ENCODE peak calls at places on chromosomes 6 and 20, in five cellular contexts. A is fibroblast of pulmonary artery; U is AG10803; L is CD4-positive, CD25-positive, alpha-beta regulatory T cell; Q is A673. S is an unnamed sample.

GRCh38 chr20:24507182-24507853 is 37.9 kb downstream of the SYNDIG1 start:
- DNase-seq in Q (no peak), L (no peak), A (no peak), U (no peak), S (no peak)

GRCh38 chr6:55704421-55704820 is 125.4 kb upstream of the HMGCLL1 start:
- DNase-seq in U (peak), Q (peak), A (peak), L (no peak), S (peak)

GRCh38 chr6:31083742-31084354 is 28.5 kb downstream of the C6orf15 start:
- DNase-seq in U (peak), A (peak), L (peak), Q (peak), S (no peak)

GRCh38 chr6:24718449-24719124 is 367 bp downstream of the C6orf62 start:
- DNase-seq in A (no peak), Q (no peak), U (no peak), L (peak), S (no peak)

GRCh38 chr20:61951695-61952533 is 113.8 kb downstream of the TAF4 start:
- DNase-seq in A (no peak), L (no peak), Q (peak), U (peak), S (no peak)

GRCh38 chr20:54488442-54488841 is 13.0 kb downstream of the DOK5 start:
- DNase-seq in Q (no peak), A (no peak), L (no peak), U (no peak), S (no peak)

GRCh38 chr6:147740326-147740725 is 231.8 kb downstream of the SAMD5 start:
- DNase-seq in L (no peak), A (no peak), U (no peak), Q (no peak), S (no peak)

GRCh38 chr20:20664795-20665194 is 47.6 kb downstream of the RALGAPA2 start:
- DNase-seq in L (peak), U (no peak), A (peak), Q (peak), S (no peak)

GRCh38 chr20:32201296-32201976 is 6.1 kb downstream of the PLAGL2 start:
- DNase-seq in Q (no peak), L (no peak), A (no peak), U (peak), S (no peak)

GRCh38 chr6:132788658-132789397 is 9.6 kb downstream of the SLC18B1 start:
- DNase-seq in U (no peak), A (no peak), L (no peak), Q (no peak), S (no peak)

GRCh38 chr6:23533954-23534725 is 591.9 kb upstream of the NRSN1 start:
- DNase-seq in L (no peak), U (no peak), Q (peak), A (no peak), S (no peak)

GRCh38 chr6:119197271-119197670 is 118.8 kb upstream of the FAM184A start:
- DNase-seq in U (no peak), A (no peak), L (no peak), Q (no peak), S (no peak)

GRCh38 chr6:123215211-123215610 is 219.2 kb downstream of the CLVS2 start:
- DNase-seq in L (no peak), U (no peak), Q (peak), A (no peak), S (no peak)

GRCh38 chr6:87628881-87629280 is 38.9 kb downstream of the ORC3 start:
- DNase-seq in A (peak), Q (no peak), U (peak), L (no peak), S (peak)

GRCh38 chr6:131954775-131955107 is 3.6 kb upstream of the CCN2 start:
- DNase-seq in Q (peak), L (no peak), A (peak), U (peak), S (no peak)

GRCh38 chr20:51156041-51156795 is 133.3 kb upstream of the KCNG1 start:
- DNase-seq in L (no peak), A (peak), U (peak), Q (no peak), S (peak)

GRCh38 chr6:140774080-140774505 is 1358.6 kb upstream of the GJE1 start:
- DNase-seq in L (no peak), Q (peak), A (peak), U (peak), S (peak)

GRCh38 chr20:1894471-1894950 is 696 bp upstream of the SIRPA start:
- DNase-seq in A (no peak), Q (peak), L (no peak), U (peak), S (no peak)

GRCh38 chr6:157990321-157991066 is 8.8 kb downstream of the SYNJ2 start:
- DNase-seq in L (peak), A (no peak), Q (peak), U (no peak), S (no peak)

GRCh38 chr6:22071655-22072054 is 225.2 kb downstream of the PRL start:
- DNase-seq in Q (peak), U (peak), A (peak), L (no peak), S (no peak)

GRCh38 chr6:148973809-148974208 is 227.0 kb downstream of the UST start:
- DNase-seq in Q (peak), A (peak), L (no peak), U (peak), S (no peak)

GRCh38 chr6:114049367-114049966 is 78.5 kb upstream of the HDAC2 start:
- DNase-seq in U (peak), Q (no peak), L (no peak), A (no peak), S (no peak)

GRCh38 chr6:92779758-92780157 is 639.6 kb downstream of the EPHA7 start:
- DNase-seq in L (no peak), U (peak), Q (peak), A (peak), S (no peak)

GRCh38 chr6:26329763-26330511 is 35.1 kb upstream of the BTN3A2 start:
- DNase-seq in Q (peak), U (peak), L (peak), A (peak), S (no peak)

DNA sequence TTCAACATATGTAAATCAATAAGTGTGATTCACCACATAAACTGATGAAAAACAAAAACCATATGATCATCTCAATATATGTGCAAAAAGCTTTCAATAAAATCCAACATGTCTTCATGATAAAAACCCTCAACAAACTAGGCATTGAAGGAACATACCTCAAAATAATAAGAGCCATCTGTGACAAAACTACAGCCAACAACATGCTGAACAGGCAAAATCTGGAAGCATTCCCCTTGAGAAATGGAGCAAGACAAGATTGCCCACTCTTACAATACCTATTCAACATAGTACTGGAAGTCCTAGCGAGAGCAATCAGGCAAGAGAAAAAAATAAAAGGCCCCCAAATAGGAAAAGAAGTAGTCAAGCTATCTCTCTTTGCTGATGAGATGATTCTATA is 76.5 kb downstream of the OTOR start:
- DNase-seq in A (no peak), Q (no peak), L (no peak), U (no peak), S (no peak)
- H3K4me3 ChIP-seq in A (no peak), Q (no peak), L (no peak), U (no peak), S (no peak)

DNA sequence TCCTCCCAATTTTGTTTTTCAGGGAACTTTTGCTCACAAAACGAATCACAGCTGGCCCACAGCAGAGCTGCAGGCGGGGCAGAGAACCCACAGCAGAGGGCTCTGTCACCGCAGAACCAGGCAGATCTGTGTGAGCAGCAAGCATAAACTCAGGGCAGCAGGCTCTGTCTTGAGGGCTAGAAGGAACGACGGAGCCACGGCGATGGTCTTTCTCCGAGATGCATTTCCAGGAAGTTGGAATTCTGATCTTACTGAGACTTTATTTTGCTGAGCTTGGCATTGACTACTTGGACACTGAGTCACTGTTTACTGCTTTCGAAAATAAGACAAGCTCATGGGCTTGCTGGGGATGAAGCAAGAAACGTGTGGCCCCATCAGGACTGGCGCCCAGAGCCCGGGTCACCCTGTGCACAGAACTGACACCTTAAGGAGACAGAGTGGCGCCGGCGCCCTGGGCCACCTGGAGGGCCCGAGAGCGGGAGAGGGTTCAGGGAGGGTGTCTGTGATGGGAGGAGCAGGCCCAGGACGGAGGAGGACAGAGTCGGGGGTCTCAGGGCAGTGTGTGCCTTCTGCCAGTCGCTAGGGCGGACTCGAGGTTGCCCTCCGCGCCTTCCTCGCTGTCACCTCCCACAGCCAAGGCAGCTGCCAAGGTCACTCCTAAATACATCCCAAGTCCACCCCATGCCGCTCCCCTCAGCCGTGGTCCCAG is 106.2 kb upstream of the NXT1 start:
- DNase-seq in Q (no peak), L (no peak), A (no peak), U (peak), S (no peak)
- H3K4me3 ChIP-seq in Q (no peak), L (no peak), A (no peak), U (peak), S (no peak)

GRCh38 chr6:105177521-105177920 is 2.3 kb downstream of the POPDC3 start:
- DNase-seq in L (no peak), Q (no peak), A (no peak), U (no peak), S (no peak)
- H3K4me3 ChIP-seq in L (no peak), Q (no peak), A (no peak), U (no peak), S (no peak)

GRCh38 chr6:73719041-73719440 is 23.0 kb downstream of the CD109 start:
- DNase-seq in L (no peak), U (no peak), Q (no peak), A (no peak), S (no peak)

GRCh38 chr6:73724389-73724788 is 28.4 kb downstream of the CD109 start:
- DNase-seq in U (no peak), L (no peak), Q (no peak), A (no peak), S (no peak)

GRCh38 chr6:73727114-73727513 is 31.1 kb downstream of the CD109 start:
- DNase-seq in U (no peak), Q (no peak), L (no peak), A (no peak), S (no peak)

GRCh38 chr6:73722318-73723060 is 26.5 kb downstream of the CD109 start:
- DNase-seq in A (peak), L (peak), Q (no peak), U (peak), S (peak)
- H3K4me3 ChIP-seq in A (no peak), L (no peak), Q (no peak), U (no peak), S (no peak)

DNA sequence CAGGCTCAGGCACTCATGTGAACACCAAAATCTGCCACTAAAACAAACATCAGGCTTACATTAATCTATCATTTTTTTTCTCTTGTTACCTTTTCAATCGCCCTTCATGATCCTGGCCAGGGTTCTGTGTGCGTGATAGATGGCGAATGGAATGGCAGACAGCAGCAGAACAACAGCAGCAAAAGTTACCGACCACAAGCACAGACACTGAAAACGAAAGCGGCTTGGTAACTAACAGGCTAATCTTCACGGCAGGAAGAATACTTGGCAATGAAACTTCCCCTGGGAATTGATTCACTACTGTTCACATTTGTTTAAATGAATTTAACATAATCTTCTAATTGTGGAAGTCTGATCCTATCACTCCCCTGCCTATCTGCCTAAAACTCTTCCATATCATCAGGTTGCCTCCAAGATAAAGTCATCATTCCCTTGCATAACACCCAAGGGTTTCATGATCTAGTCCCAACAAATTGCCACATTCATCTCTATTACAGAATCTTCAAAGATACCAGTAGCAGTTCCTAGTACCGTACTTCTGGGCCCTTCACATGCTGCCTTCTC is 28.7 kb downstream of the PTPRK start:
- DNase-seq in Q (peak), A (peak), U (peak), L (no peak), S (no peak)
- H3K4me3 ChIP-seq in Q (peak), A (peak), U (peak), L (no peak), S (no peak)

DNA sequence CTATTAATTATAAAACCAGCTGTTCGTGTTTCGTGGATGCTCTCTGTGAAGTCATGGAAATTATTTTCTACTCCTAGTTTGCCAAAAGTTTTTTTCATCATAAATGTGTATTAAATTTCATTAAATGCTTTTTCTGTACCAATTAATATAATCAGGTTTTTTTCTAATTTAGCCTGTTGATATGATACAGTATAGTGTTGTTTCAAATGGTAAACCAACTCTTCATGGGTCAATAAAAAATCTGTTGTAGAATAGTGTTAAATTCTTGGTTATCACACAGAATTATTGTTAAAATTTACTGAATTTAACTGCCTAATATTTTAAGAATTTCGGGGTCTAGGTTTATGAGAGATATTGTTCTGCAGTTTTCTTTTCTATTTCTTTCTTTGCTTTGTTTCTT is 505.9 kb upstream of the MANEA start:
- DNase-seq in L (no peak), U (no peak), A (no peak), Q (no peak), S (no peak)
- H3K4me3 ChIP-seq in L (no peak), U (no peak), A (no peak), Q (no peak), S (no peak)

DNA sequence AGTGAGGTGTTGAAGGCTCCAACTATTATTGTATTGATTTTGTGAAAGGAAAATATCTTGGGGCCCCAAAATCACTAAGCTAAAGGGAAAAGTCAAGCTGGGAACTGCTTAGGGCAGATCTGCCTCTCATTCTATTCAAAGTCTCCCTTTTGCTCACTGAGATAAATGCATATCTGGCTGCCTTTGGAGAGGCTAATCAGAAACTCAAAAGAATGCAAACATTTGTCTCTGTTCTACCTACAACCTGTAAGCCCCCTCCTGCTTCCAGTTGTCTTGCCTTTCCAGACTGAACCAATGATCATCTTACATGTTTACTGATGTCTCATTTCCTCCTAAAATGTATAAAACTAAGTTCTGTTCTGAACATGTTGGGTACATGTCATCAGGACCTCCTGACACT is 125.9 kb downstream of the HTR1B start:
- DNase-seq in Q (no peak), A (no peak), U (no peak), L (no peak), S (no peak)
- H3K4me3 ChIP-seq in Q (no peak), A (no peak), U (no peak), L (no peak), S (no peak)

GRCh38 chr6:82614518-82614917 is 250.9 kb downstream of the TPBG start:
- DNase-seq in A (no peak), L (no peak), U (no peak), Q (no peak), S (no peak)

GRCh38 chr6:82611751-82612150 is 248.1 kb downstream of the TPBG start:
- DNase-seq in Q (no peak), L (no peak), A (no peak), U (no peak), S (no peak)

GRCh38 chr6:82608365-82608764 is 244.7 kb downstream of the TPBG start:
- DNase-seq in Q (peak), L (no peak), A (no peak), U (no peak), S (no peak)

GRCh38 chr6:82612475-82612874 is 248.9 kb downstream of the TPBG start:
- DNase-seq in A (peak), Q (peak), U (no peak), L (no peak), S (peak)

GRCh38 chr6:82608777-82609176 is 245.2 kb downstream of the TPBG start:
- DNase-seq in Q (no peak), U (no peak), A (no peak), L (no peak), S (no peak)
- H3K4me3 ChIP-seq in Q (no peak), U (no peak), A (no peak), L (no peak), S (no peak)

GRCh38 chr20:3734111-3734843 is 1.8 kb downstream of the HSPA12B start:
- DNase-seq in Q (no peak), U (no peak), A (no peak), L (no peak), S (no peak)
- H3K4me3 ChIP-seq in Q (no peak), U (no peak), A (no peak), L (no peak), S (no peak)

S was measured in AG09309.